ENCODE peak calls at places on chromosome 14, in eight cellular contexts. R, M, J, N, H, F, V and D are unnamed samples.

GRCh38 chr14:24351517-24351916 is 11.7 kb upstream of the RIPK3 start:
- DNase-seq in R (peak), M (peak), J (peak), N (no peak), H (no peak), F (no peak), V (peak), D (no peak)

GRCh38 chr14:95507174-95507573 is 9.3 kb downstream of the SYNE3 start:
- DNase-seq in R (peak), M (peak), J (peak), N (peak), H (no peak), F (peak), V (no peak), D (no peak)

GRCh38 chr14:55579724-55580400 is at the start of gene KTN1:
- DNase-seq in R (peak), M (peak), J (peak), N (peak), H (peak), F (peak), V (peak), D (peak)

GRCh38 chr14:66015046-66015780 is 471.0 kb upstream of the CCDC196 start:
- DNase-seq in R (no peak), M (no peak), J (no peak), N (no peak), H (no peak), F (no peak), V (no peak), D (no peak)

GRCh38 chr14:69887740-69888657 is 8.8 kb downstream of the SMOC1 start:
- DNase-seq in R (no peak), M (no peak), J (peak), N (no peak), H (no peak), F (no peak), V (no peak), D (no peak)

GRCh38 chr14:75769047-75769685 is 108.1 kb downstream of the TTLL5 start:
- DNase-seq in R (peak), M (peak), J (peak), N (no peak), H (no peak), F (no peak), V (no peak), D (no peak)

GRCh38 chr14:53850714-53851296 is 105.8 kb downstream of the BMP4 start:
- DNase-seq in R (peak), M (peak), J (peak), N (no peak), H (no peak), F (no peak), V (no peak), D (no peak)

GRCh38 chr14:40058916-40059897 is 627.0 kb upstream of the FBXO33 start:
- DNase-seq in R (no peak), M (peak), J (no peak), N (no peak), H (no peak), F (no peak), V (no peak), D (no peak)

GRCh38 chr14:104739026-104739425 is 13.9 kb upstream of the SIVA1 start:
- DNase-seq in R (no peak), M (no peak), J (no peak), N (no peak), H (no peak), F (no peak), V (no peak), D (no peak)

GRCh38 chr14:103480595-103480994 is 42.0 kb downstream of the CKB start:
- DNase-seq in R (no peak), M (no peak), J (no peak), N (no peak), H (peak), F (no peak), V (no peak), D (peak)

GRCh38 chr14:77681196-77682157 is 26.3 kb downstream of the ALKBH1 start:
- DNase-seq in R (peak), M (peak), J (peak), N (no peak), H (no peak), F (no peak), V (no peak), D (no peak)

GRCh38 chr14:52351191-52351560 is 37.1 kb downstream of the PTGER2 start:
- DNase-seq in R (peak), M (no peak), J (peak), N (no peak), H (no peak), F (no peak), V (no peak), D (no peak)

GRCh38 chr14:62691613-62692489 is 353.4 kb downstream of the KCNH5 start:
- DNase-seq in R (peak), M (peak), J (peak), N (no peak), H (no peak), F (no peak), V (no peak), D (no peak)

DNA sequence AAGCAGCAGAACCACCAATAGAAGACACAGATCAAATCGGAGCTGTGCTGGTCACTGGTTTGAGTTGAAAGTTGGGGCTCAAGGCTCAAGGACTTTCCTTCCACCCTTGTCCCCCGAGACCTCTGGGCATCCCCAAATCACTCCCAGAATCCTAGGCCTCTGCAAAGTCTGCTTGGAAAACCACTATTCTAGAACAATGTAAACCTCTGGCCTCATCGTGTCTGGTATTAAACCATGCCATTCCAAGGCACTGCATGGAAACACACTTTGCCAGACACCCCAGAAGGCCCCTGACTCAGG is 288.0 kb downstream of the DPF3 start:
- DNase-seq in R (no peak), M (no peak), J (no peak), N (no peak), H (no peak), F (no peak), V (no peak), D (no peak)
- TF ChIP-seq CTCF in R (no peak), M (no peak), J (no peak), N (no peak), H (no peak), F (no peak), V (no peak), D (no peak)

DNA sequence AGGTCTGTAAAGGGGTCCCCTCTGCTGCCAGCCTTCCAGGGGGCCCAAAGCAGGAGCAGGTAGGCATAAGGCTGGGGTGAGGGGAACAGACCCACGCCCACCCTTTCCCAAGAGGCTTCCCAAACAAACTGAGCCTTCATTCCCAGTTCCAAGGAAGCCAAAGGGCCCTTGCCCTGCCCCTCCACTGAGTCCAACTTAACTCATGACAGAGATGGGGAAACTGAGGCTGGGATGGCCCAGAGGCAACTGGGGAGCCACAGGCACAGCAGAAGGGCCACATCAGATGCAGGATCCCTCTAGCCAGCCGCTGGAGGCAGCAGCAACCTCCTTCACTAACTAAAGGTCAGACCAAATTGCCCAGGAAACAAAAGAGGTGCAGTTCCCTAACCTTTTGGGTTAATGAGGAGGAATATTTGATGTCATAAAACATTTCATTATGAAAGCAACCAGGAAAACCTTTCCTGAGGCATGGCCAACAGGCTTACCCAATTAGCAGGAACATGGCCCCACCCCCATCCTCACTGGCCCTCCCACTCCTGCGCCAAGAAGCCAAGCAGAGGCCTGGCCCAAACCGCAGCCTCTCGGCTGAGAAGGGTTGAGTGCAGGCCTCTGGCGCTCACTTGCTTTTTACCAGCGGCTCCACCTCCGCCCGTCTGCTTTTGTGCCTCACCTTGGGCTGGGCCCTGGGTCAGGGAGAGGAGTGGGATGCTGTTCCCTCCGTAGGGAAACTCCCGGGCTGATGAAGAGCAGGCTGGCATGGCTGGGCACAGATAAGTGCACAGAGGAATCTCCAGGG is 293.5 kb upstream of the RTL1 start:
- DNase-seq in R (no peak), M (no peak), J (no peak), N (peak), H (no peak), F (no peak), V (peak), D (no peak)
- TF ChIP-seq CTCF in R (no peak), M (no peak), J (no peak), N (no peak), H (no peak), F (no peak), V (no peak), D (no peak)

DNA sequence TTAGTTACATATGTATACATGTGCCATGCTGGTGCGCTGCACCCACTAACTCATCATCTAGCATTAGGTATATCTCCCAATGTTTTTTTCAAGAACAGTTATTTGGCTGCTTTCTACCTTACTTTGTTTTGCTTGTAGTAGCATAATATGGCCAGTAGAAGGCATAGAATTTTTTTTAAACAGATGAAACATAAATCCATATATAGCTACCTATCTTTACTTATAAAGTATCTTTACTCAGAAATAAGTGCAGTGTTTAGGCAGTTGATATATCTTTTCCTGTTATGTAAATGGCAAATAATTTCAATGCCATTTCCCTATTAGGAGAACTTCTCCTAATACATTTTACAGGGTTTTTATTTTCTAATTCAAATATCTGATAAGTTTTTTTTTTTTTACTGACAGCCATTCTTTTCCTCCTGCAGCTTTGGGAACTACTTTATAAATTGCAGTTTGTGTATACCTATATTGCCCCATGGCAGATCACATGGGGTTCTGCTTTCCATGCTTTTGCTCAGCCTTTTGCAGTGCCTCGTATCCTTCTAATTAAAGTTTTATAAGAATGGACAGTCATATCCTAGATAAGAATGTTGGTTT is 143.1 kb downstream of the PCNX1 start:
- DNase-seq in R (peak), M (peak), J (peak), N (no peak), H (no peak), F (no peak), V (no peak), D (no peak)
- TF ChIP-seq CTCF in R (peak), M (peak), J (peak), N (no peak), H (peak), F (peak), V (peak), D (no peak)

GRCh38 chr14:71230897-71231296 is 323.6 kb downstream of the PCNX1 start:
- DNase-seq in R (no peak), M (no peak), J (no peak), N (no peak), H (no peak), F (no peak), V (peak), D (no peak)
- TF ChIP-seq CTCF in R (no peak), M (no peak), J (no peak), N (no peak), H (no peak), F (no peak), V (peak), D (no peak)

DNA sequence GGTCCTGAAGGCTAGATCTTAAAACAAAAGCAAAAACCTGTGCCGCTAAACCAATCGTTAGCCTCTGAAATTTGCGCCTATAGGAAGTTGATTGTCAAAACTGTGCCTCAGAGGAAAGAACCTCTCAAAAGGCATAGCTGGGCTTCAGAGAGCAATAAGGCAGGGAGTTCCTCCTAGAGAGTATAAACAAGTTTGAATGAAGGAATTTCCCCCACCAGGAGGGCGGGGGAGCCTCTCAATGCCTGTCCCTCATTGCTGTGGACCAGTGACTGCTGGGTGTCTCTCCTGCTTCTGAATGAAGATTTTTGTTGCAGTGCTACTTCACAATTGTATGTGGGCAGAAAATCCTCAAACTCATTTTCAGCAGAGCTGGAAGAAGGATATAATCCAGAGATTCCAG is 88.6 kb downstream of the KCNK10 start:
- DNase-seq in R (no peak), M (no peak), J (no peak), N (no peak), H (no peak), F (no peak), V (no peak), D (no peak)
- TF ChIP-seq CTCF in R (no peak), M (no peak), J (no peak), N (no peak), H (no peak), F (no peak), V (no peak), D (no peak)